ENCODE peak calls at places on chromosome 9, in five cellular contexts. One of them, this sample, is unnamed.

GRCh38 chr9:69174645-69175487 is 789 bp downstream of the TJP2 start:
- DNase-seq in esophagus muscularis mucosa: no peak
- DNase-seq in heart right ventricle: peak
- DNase-seq in activated B cell treated with CpG ODN at 0.5 μM for 24 hours: peak
- DNase-seq in Panc1: no peak
- DNase-seq in this sample: no peak

GRCh38 chr9:105441761-105442160 is 6.1 kb upstream of the FSD1L start:
- DNase-seq in esophagus muscularis mucosa: no peak
- DNase-seq in heart right ventricle: no peak
- DNase-seq in activated B cell treated with CpG ODN at 0.5 μM for 24 hours: no peak
- DNase-seq in Panc1: no peak
- DNase-seq in this sample: no peak

GRCh38 chr9:116207371-116208111 is 54.0 kb downstream of the PAPPA start:
- DNase-seq in esophagus muscularis mucosa: no peak
- DNase-seq in heart right ventricle: no peak
- DNase-seq in activated B cell treated with CpG ODN at 0.5 μM for 24 hours: no peak
- DNase-seq in Panc1: no peak
- DNase-seq in this sample: no peak

GRCh38 chr9:83125671-83126070 is 62.7 kb upstream of the RASEF start:
- DNase-seq in esophagus muscularis mucosa: no peak
- DNase-seq in heart right ventricle: no peak
- DNase-seq in activated B cell treated with CpG ODN at 0.5 μM for 24 hours: no peak
- DNase-seq in Panc1: no peak
- DNase-seq in this sample: no peak

GRCh38 chr9:7360513-7360912 is 439.1 kb downstream of the DMAC1 start:
- DNase-seq in esophagus muscularis mucosa: no peak
- DNase-seq in heart right ventricle: no peak
- DNase-seq in activated B cell treated with CpG ODN at 0.5 μM for 24 hours: no peak
- DNase-seq in Panc1: no peak
- DNase-seq in this sample: no peak

GRCh38 chr9:133121200-133122166 is at the start of gene RALGDS:
- DNase-seq in esophagus muscularis mucosa: peak
- DNase-seq in heart right ventricle: peak
- DNase-seq in activated B cell treated with CpG ODN at 0.5 μM for 24 hours: peak
- DNase-seq in Panc1: no peak
- DNase-seq in this sample: peak

GRCh38 chr9:130332384-130332926 is 66.9 kb downstream of the HMCN2 start:
- DNase-seq in esophagus muscularis mucosa: no peak
- DNase-seq in heart right ventricle: no peak
- DNase-seq in activated B cell treated with CpG ODN at 0.5 μM for 24 hours: no peak
- DNase-seq in Panc1: no peak
- DNase-seq in this sample: no peak

GRCh38 chr9:134177624-134178393 is 13.4 kb upstream of the RNU6ATAC start:
- DNase-seq in esophagus muscularis mucosa: no peak
- DNase-seq in heart right ventricle: no peak
- DNase-seq in activated B cell treated with CpG ODN at 0.5 μM for 24 hours: no peak
- DNase-seq in Panc1: no peak
- DNase-seq in this sample: no peak

GRCh38 chr9:128707446-128707845 is 5.1 kb downstream of the PKN3 start:
- DNase-seq in esophagus muscularis mucosa: no peak
- DNase-seq in heart right ventricle: no peak
- DNase-seq in activated B cell treated with CpG ODN at 0.5 μM for 24 hours: no peak
- DNase-seq in Panc1: no peak
- DNase-seq in this sample: no peak

GRCh38 chr9:341634-342421 is 127.2 kb downstream of the DOCK8 start:
- DNase-seq in esophagus muscularis mucosa: no peak
- DNase-seq in heart right ventricle: no peak
- DNase-seq in activated B cell treated with CpG ODN at 0.5 μM for 24 hours: no peak
- DNase-seq in Panc1: no peak
- DNase-seq in this sample: no peak

GRCh38 chr9:350354-350753 is 135.7 kb downstream of the DOCK8 start:
- DNase-seq in esophagus muscularis mucosa: no peak
- DNase-seq in heart right ventricle: no peak
- DNase-seq in activated B cell treated with CpG ODN at 0.5 μM for 24 hours: no peak
- DNase-seq in Panc1: no peak
- DNase-seq in this sample: no peak

GRCh38 chr9:347667-348292 is 133.1 kb downstream of the DOCK8 start:
- DNase-seq in esophagus muscularis mucosa: no peak
- DNase-seq in heart right ventricle: no peak
- DNase-seq in activated B cell treated with CpG ODN at 0.5 μM for 24 hours: no peak
- DNase-seq in Panc1: peak
- DNase-seq in this sample: no peak

GRCh38 chr9:343773-344172 is 129.1 kb downstream of the DOCK8 start:
- DNase-seq in esophagus muscularis mucosa: no peak
- DNase-seq in heart right ventricle: no peak
- DNase-seq in activated B cell treated with CpG ODN at 0.5 μM for 24 hours: no peak
- DNase-seq in Panc1: no peak
- DNase-seq in this sample: no peak

GRCh38 chr9:346114-346513 is 131.4 kb downstream of the DOCK8 start:
- DNase-seq in esophagus muscularis mucosa: no peak
- DNase-seq in heart right ventricle: no peak
- DNase-seq in activated B cell treated with CpG ODN at 0.5 μM for 24 hours: no peak
- DNase-seq in Panc1: no peak
- DNase-seq in this sample: no peak
- TF ChIP-seq CTCF in esophagus muscularis mucosa: no peak
- TF ChIP-seq CTCF in heart right ventricle: no peak
- TF ChIP-seq CTCF in activated B cell treated with CpG ODN at 0.5 μM for 24 hours: no peak
- TF ChIP-seq CTCF in Panc1: no peak
- TF ChIP-seq CTCF in this sample: no peak

GRCh38 chr9:78261403-78262001 is 25.6 kb downstream of the CEP78 start:
- DNase-seq in esophagus muscularis mucosa: no peak
- DNase-seq in heart right ventricle: no peak
- DNase-seq in activated B cell treated with CpG ODN at 0.5 μM for 24 hours: no peak
- DNase-seq in Panc1: no peak
- DNase-seq in this sample: no peak
- TF ChIP-seq CTCF in esophagus muscularis mucosa: peak
- TF ChIP-seq CTCF in heart right ventricle: peak
- TF ChIP-seq CTCF in activated B cell treated with CpG ODN at 0.5 μM for 24 hours: peak
- TF ChIP-seq CTCF in Panc1: peak
- TF ChIP-seq CTCF in this sample: peak

DNA sequence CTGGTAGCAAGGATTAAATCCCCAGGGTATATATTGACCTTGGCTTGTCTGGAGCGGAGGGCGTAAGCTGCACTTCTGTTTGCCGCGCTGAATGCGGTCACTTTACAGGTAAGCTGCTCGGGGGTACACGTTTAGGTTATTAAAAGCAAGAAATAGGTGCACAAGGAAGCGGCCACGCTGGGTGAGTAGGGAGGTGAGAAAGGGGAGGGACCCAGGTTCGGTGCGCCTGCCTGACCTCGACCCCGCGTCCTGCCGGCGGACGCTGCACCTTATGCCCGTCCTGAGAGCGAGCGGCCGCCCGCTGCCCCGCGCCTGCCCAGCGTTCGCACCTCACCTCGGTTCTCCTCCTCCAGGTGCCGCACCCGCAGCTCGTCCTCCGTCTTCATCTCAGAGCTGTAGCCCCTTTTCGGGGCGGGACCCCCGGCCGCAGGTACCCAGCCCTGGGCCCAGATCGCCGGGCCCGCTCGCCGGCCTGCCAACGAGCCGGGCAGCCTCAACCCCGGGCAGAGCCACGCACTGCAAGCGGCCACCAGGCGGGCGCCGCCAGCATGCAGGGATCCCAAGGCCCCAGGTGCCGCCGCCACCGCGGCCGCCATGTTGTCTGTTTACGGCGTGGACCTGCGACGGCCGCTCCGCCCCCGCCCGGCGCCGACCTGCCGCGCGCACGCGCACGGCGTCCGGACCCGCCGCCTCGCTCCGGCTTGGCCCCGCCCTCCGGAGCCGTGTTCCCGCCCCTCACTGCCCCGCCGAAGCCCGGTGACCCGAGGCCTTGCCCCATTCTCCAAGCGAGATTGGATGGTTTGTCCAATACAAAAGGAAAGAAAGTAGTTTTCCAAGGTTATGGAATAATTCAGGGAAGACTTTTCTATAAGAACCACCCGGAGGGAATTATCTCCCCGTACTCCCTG is at the start of gene AUH:
- DNase-seq in esophagus muscularis mucosa: peak
- DNase-seq in heart right ventricle: peak
- DNase-seq in activated B cell treated with CpG ODN at 0.5 μM for 24 hours: peak
- DNase-seq in Panc1: peak
- DNase-seq in this sample: peak
- TF ChIP-seq CTCF in esophagus muscularis mucosa: no peak
- TF ChIP-seq CTCF in heart right ventricle: no peak
- TF ChIP-seq CTCF in activated B cell treated with CpG ODN at 0.5 μM for 24 hours: no peak
- TF ChIP-seq CTCF in Panc1: no peak
- TF ChIP-seq CTCF in this sample: no peak

DNA sequence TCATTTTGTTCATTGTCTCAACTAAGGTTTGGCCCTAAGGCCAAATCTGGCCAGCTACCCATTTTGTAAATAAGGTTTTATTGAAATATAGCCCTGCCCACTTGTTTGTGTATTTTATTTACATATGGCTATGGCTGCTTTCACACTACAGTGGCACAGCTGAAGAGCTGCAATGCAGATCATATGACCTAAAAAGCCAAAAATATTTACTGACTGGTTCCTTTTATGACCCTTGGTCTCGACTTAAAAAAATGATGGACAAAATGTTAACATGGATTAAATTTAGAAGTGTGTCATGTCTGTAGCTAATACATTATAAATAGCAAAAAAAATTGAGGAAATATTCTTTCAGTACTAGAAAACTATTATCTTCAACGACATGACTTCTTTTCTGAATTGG is 22.0 kb downstream of the FAM240B start:
- DNase-seq in esophagus muscularis mucosa: no peak
- DNase-seq in heart right ventricle: no peak
- DNase-seq in activated B cell treated with CpG ODN at 0.5 μM for 24 hours: no peak
- DNase-seq in Panc1: no peak
- DNase-seq in this sample: no peak
- TF ChIP-seq CTCF in esophagus muscularis mucosa: no peak
- TF ChIP-seq CTCF in heart right ventricle: no peak
- TF ChIP-seq CTCF in activated B cell treated with CpG ODN at 0.5 μM for 24 hours: no peak
- TF ChIP-seq CTCF in Panc1: no peak
- TF ChIP-seq CTCF in this sample: no peak

DNA sequence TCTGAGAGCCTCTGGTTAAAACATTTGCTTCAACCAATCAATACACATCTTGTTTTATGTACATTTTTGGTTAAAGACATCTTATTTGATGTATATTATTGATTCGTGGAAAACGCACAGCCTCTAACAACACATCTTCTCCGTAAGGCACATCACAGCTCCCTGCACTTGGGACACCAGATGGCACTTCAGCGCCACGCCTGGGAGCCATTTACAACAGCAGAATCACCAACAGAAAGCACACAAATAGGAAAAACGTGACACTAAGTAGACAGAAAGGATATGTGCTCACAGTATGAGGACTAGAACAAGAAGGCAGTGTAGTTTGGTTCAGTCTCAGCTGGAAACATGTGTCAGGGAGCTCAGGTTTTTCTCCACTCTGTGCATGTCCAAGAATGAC is 199.7 kb downstream of the ROR2 start:
- DNase-seq in esophagus muscularis mucosa: no peak
- DNase-seq in heart right ventricle: no peak
- DNase-seq in activated B cell treated with CpG ODN at 0.5 μM for 24 hours: no peak
- DNase-seq in Panc1: no peak
- DNase-seq in this sample: no peak
- TF ChIP-seq CTCF in esophagus muscularis mucosa: no peak
- TF ChIP-seq CTCF in heart right ventricle: no peak
- TF ChIP-seq CTCF in activated B cell treated with CpG ODN at 0.5 μM for 24 hours: no peak
- TF ChIP-seq CTCF in Panc1: peak
- TF ChIP-seq CTCF in this sample: peak

GRCh38 chr9:91978739-91979414 is 28.8 kb upstream of the ROR2 start:
- DNase-seq in esophagus muscularis mucosa: no peak
- DNase-seq in heart right ventricle: no peak
- DNase-seq in activated B cell treated with CpG ODN at 0.5 μM for 24 hours: no peak
- DNase-seq in Panc1: no peak
- DNase-seq in this sample: no peak
- TF ChIP-seq CTCF in esophagus muscularis mucosa: peak
- TF ChIP-seq CTCF in heart right ventricle: peak
- TF ChIP-seq CTCF in activated B cell treated with CpG ODN at 0.5 μM for 24 hours: no peak
- TF ChIP-seq CTCF in Panc1: peak
- TF ChIP-seq CTCF in this sample: peak

GRCh38 chr9:112069318-112070169 is 105.6 kb downstream of the SUSD1 start:
- DNase-seq in esophagus muscularis mucosa: peak
- DNase-seq in heart right ventricle: no peak
- DNase-seq in activated B cell treated with CpG ODN at 0.5 μM for 24 hours: no peak
- DNase-seq in Panc1: no peak
- DNase-seq in this sample: no peak

GRCh38 chr9:112063151-112063550 is 111.9 kb downstream of the SUSD1 start:
- DNase-seq in esophagus muscularis mucosa: no peak
- DNase-seq in heart right ventricle: no peak
- DNase-seq in activated B cell treated with CpG ODN at 0.5 μM for 24 hours: no peak
- DNase-seq in Panc1: no peak
- DNase-seq in this sample: no peak

GRCh38 chr9:112061152-112061740 is 113.9 kb downstream of the SUSD1 start:
- DNase-seq in esophagus muscularis mucosa: no peak
- DNase-seq in heart right ventricle: peak
- DNase-seq in activated B cell treated with CpG ODN at 0.5 μM for 24 hours: no peak
- DNase-seq in Panc1: no peak
- DNase-seq in this sample: no peak

GRCh38 chr9:112065781-112066606 is 109.1 kb downstream of the SUSD1 start:
- DNase-seq in esophagus muscularis mucosa: peak
- DNase-seq in heart right ventricle: peak
- DNase-seq in activated B cell treated with CpG ODN at 0.5 μM for 24 hours: no peak
- DNase-seq in Panc1: no peak
- DNase-seq in this sample: no peak

GRCh38 chr9:112064871-112065270 is 110.2 kb downstream of the SUSD1 start:
- DNase-seq in esophagus muscularis mucosa: no peak
- DNase-seq in heart right ventricle: no peak
- DNase-seq in activated B cell treated with CpG ODN at 0.5 μM for 24 hours: no peak
- DNase-seq in Panc1: no peak
- DNase-seq in this sample: no peak
- TF ChIP-seq CTCF in esophagus muscularis mucosa: no peak
- TF ChIP-seq CTCF in heart right ventricle: no peak
- TF ChIP-seq CTCF in activated B cell treated with CpG ODN at 0.5 μM for 24 hours: no peak
- TF ChIP-seq CTCF in Panc1: no peak
- TF ChIP-seq CTCF in this sample: no peak

GRCh38 chr9:137318976-137319375 is 16.9 kb upstream of the NRARP start:
- DNase-seq in esophagus muscularis mucosa: no peak
- DNase-seq in heart right ventricle: peak
- DNase-seq in activated B cell treated with CpG ODN at 0.5 μM for 24 hours: no peak
- DNase-seq in Panc1: no peak
- DNase-seq in this sample: peak
- TF ChIP-seq CTCF in esophagus muscularis mucosa: peak
- TF ChIP-seq CTCF in heart right ventricle: peak
- TF ChIP-seq CTCF in activated B cell treated with CpG ODN at 0.5 μM for 24 hours: no peak
- TF ChIP-seq CTCF in Panc1: peak
- TF ChIP-seq CTCF in this sample: no peak

DNA sequence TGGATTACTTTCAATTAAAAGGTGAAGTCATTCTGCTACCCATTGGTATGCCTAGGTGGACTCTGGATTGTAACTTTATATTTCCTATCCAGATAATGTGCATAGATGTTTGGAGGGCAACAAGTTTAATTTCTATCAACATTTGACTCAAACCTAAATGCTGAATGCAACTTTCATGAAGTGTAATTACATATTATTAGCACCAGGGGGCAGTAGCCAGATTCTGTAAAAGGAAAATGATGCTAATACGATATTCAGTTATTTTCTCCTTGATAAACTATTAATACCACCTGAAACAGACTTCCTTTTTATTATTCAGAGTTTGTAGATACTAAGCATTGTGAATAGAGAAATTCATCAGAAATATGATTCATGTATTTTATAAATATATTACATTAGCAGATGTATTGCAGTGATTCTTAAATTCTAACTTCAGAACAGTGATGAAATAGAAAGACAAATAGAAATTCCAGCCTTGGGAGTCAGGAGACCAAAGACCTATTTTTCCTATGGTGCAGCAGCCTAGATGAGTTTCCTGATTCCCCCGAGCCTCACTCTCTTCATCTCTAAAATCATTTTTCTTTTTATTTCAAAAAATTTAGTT is 148.1 kb downstream of the CAAP1 start:
- DNase-seq in esophagus muscularis mucosa: no peak
- DNase-seq in heart right ventricle: no peak
- DNase-seq in activated B cell treated with CpG ODN at 0.5 μM for 24 hours: no peak
- DNase-seq in Panc1: no peak
- DNase-seq in this sample: no peak
- TF ChIP-seq CTCF in esophagus muscularis mucosa: peak
- TF ChIP-seq CTCF in heart right ventricle: peak
- TF ChIP-seq CTCF in activated B cell treated with CpG ODN at 0.5 μM for 24 hours: peak
- TF ChIP-seq CTCF in Panc1: peak
- TF ChIP-seq CTCF in this sample: peak

GRCh38 chr9:87641067-87641466 is 84.9 kb upstream of the CTSL start:
- DNase-seq in esophagus muscularis mucosa: no peak
- DNase-seq in heart right ventricle: no peak
- DNase-seq in activated B cell treated with CpG ODN at 0.5 μM for 24 hours: no peak
- DNase-seq in Panc1: no peak
- DNase-seq in this sample: no peak
- TF ChIP-seq CTCF in esophagus muscularis mucosa: no peak
- TF ChIP-seq CTCF in heart right ventricle: no peak
- TF ChIP-seq CTCF in activated B cell treated with CpG ODN at 0.5 μM for 24 hours: no peak
- TF ChIP-seq CTCF in Panc1: no peak
- TF ChIP-seq CTCF in this sample: no peak